ENCODE peak calls at places on chromosomes 16 and 17, in seven cellular contexts. R is caudate nucleus, Y is ACHN, W is fibroblast of the aortic adventitia, N is cerebellar cortex, T is fibroblast of mammary gland, Q is BE2C. F is an unnamed sample.

GRCh38 chr17:15958484-15958854 is 13.5 kb downstream of the ADORA2B start:
- DNase-seq in R (no peak), Y (no peak), W (no peak), N (no peak), T (no peak), Q (no peak), F (no peak)

GRCh38 chr17:17511971-17512858 is 16.0 kb upstream of the RASD1 start:
- DNase-seq in R (no peak), Y (peak), W (peak), N (no peak), T (peak), Q (no peak), F (peak)

GRCh38 chr16:2252806-2253148 is 1.4 kb upstream of the ECI1 start:
- DNase-seq in R (no peak), Y (peak), W (no peak), N (no peak), T (no peak), Q (no peak), F (no peak)

GRCh38 chr17:60170835-60171752 is 21.3 kb downstream of the CA4 start:
- DNase-seq in R (peak), Y (no peak), W (no peak), N (peak), T (peak), Q (no peak), F (no peak)

GRCh38 chr17:9266769-9267168 is 245.5 kb downstream of the NTN1 start:
- DNase-seq in R (no peak), Y (no peak), W (no peak), N (no peak), T (no peak), Q (no peak), F (no peak)

GRCh38 chr16:58126451-58126968 is 2.7 kb downstream of the CFAP20 start:
- DNase-seq in R (no peak), Y (no peak), W (no peak), N (no peak), T (no peak), Q (no peak), F (no peak)

GRCh38 chr16:27024010-27024409 is 42.7 kb upstream of the C16orf82 start:
- DNase-seq in R (no peak), Y (no peak), W (no peak), N (no peak), T (no peak), Q (no peak), F (no peak)

GRCh38 chr16:56606071-56606687 is 2.2 kb upstream of the MT2A start:
- DNase-seq in R (no peak), Y (peak), W (peak), N (no peak), T (no peak), Q (no peak), F (peak)

GRCh38 chr16:86959182-86959651 is 358.0 kb downstream of the C16orf95 start:
- DNase-seq in R (no peak), Y (no peak), W (no peak), N (no peak), T (no peak), Q (no peak), F (no peak)

GRCh38 chr17:41464682-41465081 is 2.5 kb downstream of the KRT32 start:
- DNase-seq in R (peak), Y (peak), W (peak), N (no peak), T (peak), Q (no peak), F (peak)

GRCh38 chr16:15946257-15947044 is 3.0 kb upstream of the ABCC1 start:
- DNase-seq in R (no peak), Y (no peak), W (peak), N (no peak), T (peak), Q (no peak), F (peak)

GRCh38 chr17:42842286-42842685 is 2.1 kb upstream of the AOC2 start:
- DNase-seq in R (no peak), Y (no peak), W (peak), N (no peak), T (peak), Q (no peak), F (no peak)

GRCh38 chr16:48384305-48384981 is 770 bp downstream of the SIAH1 start:
- DNase-seq in R (peak), Y (peak), W (peak), N (peak), T (peak), Q (peak), F (peak)